ENCODE peak calls at places on chromosomes 4 and X, in nine cellular contexts. M, I, O, B, D, Q, L, N and K are unnamed samples.

GRCh38 chr4:168153596-168154440 is 61.5 kb downstream of the ANXA10 start:
- DNase-seq in N (peak), I (peak), B (peak), Q (peak), O (peak), L (peak), D (peak), M (peak), K (peak)

GRCh38 chr4:86926428-86927086 is 8.3 kb upstream of the AFF1 start:
- DNase-seq in Q (peak), O (peak), M (no peak), I (no peak), D (no peak), L (peak), B (no peak), N (no peak), K (no peak)

GRCh38 chrX:109472939-109473713 is 8.8 kb downstream of the GUCY2F start:
- DNase-seq in L (peak), O (peak), I (no peak), Q (peak), D (no peak), M (peak), N (no peak), B (peak), K (peak)

GRCh38 chrX:139720136-139720535 is 12.2 kb upstream of the MCF2 start:
- DNase-seq in M (peak), I (no peak), Q (peak), L (peak), D (no peak), O (peak), B (peak), N (no peak), K (no peak)

GRCh38 chr4:5708829-5709680 is 696 bp upstream of the EVC2 start:
- DNase-seq in D (no peak), I (no peak), L (no peak), O (no peak), N (no peak), M (peak), B (no peak), Q (no peak), K (no peak)

GRCh38 chr4:183205193-183205592 is 106.1 kb downstream of the WWC2 start:
- DNase-seq in Q (peak), O (no peak), D (no peak), N (no peak), M (no peak), B (no peak), I (no peak), L (no peak), K (no peak)

GRCh38 chr4:176780995-176781738 is 11.6 kb downstream of the VEGFC start:
- DNase-seq in N (no peak), D (no peak), L (peak), Q (no peak), B (no peak), O (no peak), M (peak), I (no peak), K (no peak)

GRCh38 chr4:122873752-122874151 is 47.1 kb downstream of the FGF2 start:
- DNase-seq in B (peak), N (no peak), O (peak), M (peak), D (no peak), L (peak), Q (peak), I (peak), K (no peak)

GRCh38 chr4:97761760-97762512 is 381.3 kb downstream of the STPG2 start:
- DNase-seq in O (no peak), N (no peak), M (no peak), D (no peak), Q (no peak), I (no peak), B (no peak), L (no peak), K (no peak)

GRCh38 chr4:119113033-119113655 is 22.5 kb upstream of the MYOZ2 start:
- DNase-seq in I (peak), B (peak), M (peak), Q (peak), L (peak), N (no peak), D (no peak), O (peak), K (no peak)

GRCh38 chrX:28802625-28803024 is 215.4 kb downstream of the IL1RAPL1 start:
- DNase-seq in Q (peak), O (no peak), I (no peak), L (no peak), D (no peak), M (no peak), B (no peak), N (no peak), K (no peak)

GRCh38 chrX:24253469-24253868 is 60.4 kb downstream of the SUPT20HL2 start:
- DNase-seq in N (no peak), Q (no peak), L (no peak), D (no peak), I (no peak), O (no peak), B (no peak), M (no peak), K (no peak)

GRCh38 chr4:53688186-53688790 is 97.0 kb upstream of the LNX1 start:
- DNase-seq in Q (peak), O (peak), D (peak), M (peak), N (no peak), B (peak), L (peak), I (peak), K (peak)

GRCh38 chrX:69253821-69254220 is 88.6 kb upstream of the PJA1 start:
- DNase-seq in L (no peak), M (no peak), I (no peak), O (no peak), D (no peak), B (no peak), N (no peak), Q (no peak), K (no peak)

GRCh38 chrX:113330416-113330815 is 489.8 kb upstream of the AMOT start:
- DNase-seq in L (no peak), O (no peak), N (no peak), M (peak), D (no peak), I (no peak), B (no peak), Q (no peak), K (no peak)

GRCh38 chrX:136200466-136200865 is 50.7 kb downstream of the MAP7D3 start:
- DNase-seq in I (no peak), D (no peak), B (peak), O (peak), M (peak), L (peak), Q (peak), N (no peak), K (no peak)

GRCh38 chrX:119067023-119067739 is 5.6 kb upstream of the CT47C1 start:
- DNase-seq in O (peak), M (peak), D (peak), B (peak), L (peak), N (peak), I (peak), Q (peak), K (peak)

GRCh38 chrX:112043997-112044396 is 38.6 kb downstream of the TRPC5 start:
- DNase-seq in N (no peak), L (peak), Q (peak), M (no peak), B (no peak), I (no peak), D (no peak), O (peak), K (no peak)

GRCh38 chr4:19117022-19117421 is 1095.5 kb upstream of the LCORL start:
- DNase-seq in L (no peak), B (no peak), I (no peak), O (no peak), D (no peak), Q (no peak), M (no peak), N (no peak), K (no peak)

GRCh38 chr4:38406243-38406642 is 257.8 kb upstream of the KLF3 start:
- DNase-seq in N (no peak), I (no peak), B (no peak), L (no peak), Q (no peak), O (no peak), M (no peak), D (no peak), K (no peak)

GRCh38 chr4:185204238-185204910 is 574 bp upstream of the CFAP97 start:
- DNase-seq in Q (peak), M (no peak), O (peak), D (no peak), N (no peak), B (no peak), I (no peak), L (peak), K (no peak)

GRCh38 chrX:24259544-24260240 is 54.2 kb downstream of the SUPT20HL2 start:
- DNase-seq in N (no peak), M (peak), Q (peak), D (no peak), I (peak), B (peak), O (peak), L (peak), K (peak)

GRCh38 chr4:43690121-43690520 is 758.5 kb downstream of the KCTD8 start:
- DNase-seq in L (no peak), O (peak), M (no peak), I (no peak), N (no peak), Q (no peak), B (no peak), D (no peak), K (no peak)

GRCh38 chr4:184953421-184953820 is 64.9 kb upstream of the HELT start:
- DNase-seq in M (no peak), L (no peak), B (no peak), Q (no peak), N (no peak), D (no peak), O (no peak), I (no peak), K (no peak)

GRCh38 chr4:71304289-71304850 is 34.5 kb upstream of the SLC4A4 start:
- DNase-seq in M (peak), D (no peak), O (no peak), N (no peak), B (peak), Q (no peak), I (no peak), L (no peak), K (no peak)

GRCh38 chr4:79209822-79210635 is 115.8 kb downstream of the NAA11 start:
- DNase-seq in O (no peak), Q (no peak), L (no peak), I (no peak), N (no peak), M (no peak), B (no peak), D (peak), K (no peak)

GRCh38 chrX:101658661-101659477 is 781 bp downstream of the ARMCX2 start:
- DNase-seq in N (peak), I (no peak), D (peak), Q (peak), B (no peak), M (peak), O (peak), L (peak), K (peak)

GRCh38 chrX:117843749-117844148 is 272.9 kb downstream of the KLHL13 start:
- DNase-seq in N (no peak), I (no peak), B (no peak), O (no peak), L (no peak), M (no peak), Q (no peak), D (no peak), K (no peak)

GRCh38 chr4:157907224-157907623 is 265.6 kb downstream of the GASK1B start:
- DNase-seq in L (no peak), D (no peak), M (no peak), N (no peak), I (no peak), Q (no peak), B (no peak), O (no peak), K (no peak)

GRCh38 chr4:52269761-52270160 is 218.7 kb downstream of the SPATA18 start:
- DNase-seq in I (no peak), B (no peak), N (no peak), M (no peak), Q (no peak), O (no peak), D (no peak), L (no peak), K (no peak)

GRCh38 chrX:29652484-29652883 is 562.9 kb upstream of the MAGEB2 start:
- DNase-seq in Q (peak), L (no peak), D (no peak), N (no peak), M (peak), I (peak), O (peak), B (peak), K (no peak)

GRCh38 chr4:726235-726787 is 20.7 kb downstream of the PCGF3 start:
- DNase-seq in Q (peak), D (no peak), I (peak), L (no peak), N (no peak), M (peak), O (peak), B (no peak), K (no peak)

GRCh38 chr4:154877110-154877760 is 96.2 kb downstream of the RBM46 start:
- DNase-seq in I (no peak), N (no peak), O (peak), B (no peak), Q (peak), M (peak), L (peak), D (no peak), K (no peak)

GRCh38 chr4:168978001-168978700 is 31.9 kb downstream of the CBR4 start:
- DNase-seq in M (peak), D (no peak), B (peak), L (no peak), I (no peak), Q (peak), N (no peak), O (peak), K (no peak)

GRCh38 chrX:69398881-69399280 is 105.2 kb upstream of the NALF2 start:
- DNase-seq in O (no peak), Q (no peak), M (no peak), N (no peak), I (no peak), B (no peak), L (no peak), D (no peak), K (no peak)

GRCh38 chr4:152269448-152270191 is 266.3 kb downstream of the FBXW7 start:
- DNase-seq in B (no peak), Q (no peak), I (no peak), N (no peak), L (no peak), M (no peak), D (no peak), O (no peak), K (no peak)

GRCh38 chr4:2931765-2932560 is 31.2 kb downstream of the NOP14 start:
- DNase-seq in L (no peak), D (peak), Q (no peak), B (no peak), I (no peak), M (no peak), O (no peak), N (peak), K (peak)

GRCh38 chr4:10619220-10619619 is 65.3 kb downstream of the CLNK start:
- DNase-seq in B (no peak), I (no peak), D (no peak), L (no peak), Q (peak), O (peak), M (no peak), N (peak), K (no peak)

GRCh38 chr4:37734989-37735388 is 48.8 kb upstream of the RELL1 start:
- DNase-seq in N (no peak), Q (no peak), I (no peak), M (no peak), B (no peak), L (no peak), D (no peak), O (no peak), K (no peak)

DNA sequence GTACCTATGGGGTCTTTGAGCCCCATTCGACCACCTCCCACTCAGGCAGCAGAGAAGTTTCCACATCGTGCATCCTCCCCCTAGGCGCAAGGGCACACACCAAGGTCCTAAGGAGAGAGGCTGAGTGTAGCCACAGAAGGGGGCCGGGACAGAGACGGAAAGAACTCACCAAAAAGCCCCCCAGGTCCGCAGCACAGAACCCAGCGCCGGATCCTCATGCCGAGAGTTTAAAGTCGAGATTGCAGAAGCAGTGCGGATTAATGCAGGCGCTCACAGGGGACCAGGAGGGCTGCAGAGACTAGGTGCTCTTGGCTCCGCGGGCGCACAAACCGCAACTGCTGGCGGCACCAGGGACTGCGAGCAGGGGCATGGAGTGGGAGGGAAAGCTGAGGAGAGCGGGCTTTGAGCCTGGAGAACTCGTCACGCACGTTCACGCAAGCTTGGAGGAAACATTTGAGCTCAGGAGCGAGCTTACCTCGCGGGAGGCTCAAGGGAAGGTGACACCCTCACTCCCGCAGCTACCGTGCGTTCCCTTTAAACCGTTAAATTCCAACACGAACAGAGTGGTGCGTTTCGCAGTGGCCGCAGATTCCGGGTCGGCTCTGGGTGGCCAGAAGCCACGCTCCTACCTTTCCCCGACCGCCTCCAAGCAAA is 8.5 kb downstream of the NKX3-2 start:
- DNase-seq in I (no peak), N (no peak), Q (no peak), M (no peak), L (no peak), O (no peak), D (no peak), B (no peak), K (peak)
- TF ChIP-seq CTCF in I (no peak), N (no peak), Q (no peak), M (no peak), L (no peak), O (no peak), D (no peak), B (no peak), K (no peak)

GRCh38 chrX:138026211-138026610 is 460.3 kb downstream of the ZIC3 start:
- DNase-seq in L (peak), M (no peak), O (no peak), N (no peak), Q (peak), B (no peak), D (no peak), I (no peak), K (peak)
- TF ChIP-seq CTCF in L (peak), M (peak), O (peak), N (no peak), Q (peak), B (peak), D (no peak), I (peak), K (peak)

GRCh38 chrX:153938226-153938786 is 3.5 kb upstream of the NAA10 start:
- DNase-seq in O (peak), Q (no peak), D (no peak), N (no peak), B (no peak), M (no peak), L (no peak), I (no peak), K (no peak)
- TF ChIP-seq CTCF in O (no peak), Q (peak), D (no peak), N (no peak), B (no peak), M (no peak), L (no peak), I (no peak), K (no peak)

GRCh38 chrX:57752866-57753265 is 72.8 kb upstream of the NLRP2B start:
- DNase-seq in O (no peak), I (no peak), Q (no peak), N (no peak), B (no peak), L (no peak), M (no peak), D (no peak), K (no peak)
- TF ChIP-seq CTCF in O (no peak), I (no peak), Q (no peak), N (no peak), B (no peak), L (no peak), M (no peak), D (no peak), K (no peak)

GRCh38 chr4:107213410-107213809 is 177.3 kb upstream of the DKK2 start:
- DNase-seq in I (no peak), M (peak), O (no peak), N (no peak), L (no peak), D (no peak), Q (no peak), B (peak), K (no peak)
- TF ChIP-seq CTCF in I (no peak), M (peak), O (no peak), N (no peak), L (no peak), D (no peak), Q (no peak), B (peak), K (no peak)

GRCh38 chrX:100609591-100609990 is 24.9 kb downstream of the TNMD start:
- DNase-seq in N (no peak), Q (peak), D (no peak), B (no peak), I (no peak), L (no peak), M (no peak), O (no peak), K (no peak)
- TF ChIP-seq CTCF in N (no peak), Q (peak), D (peak), B (peak), I (peak), L (peak), M (no peak), O (peak), K (no peak)

GRCh38 chr4:73593631-73594241 is 26.5 kb downstream of the RASSF6 start:
- DNase-seq in D (no peak), N (no peak), L (peak), I (no peak), M (peak), B (peak), O (peak), Q (peak), K (no peak)
- TF ChIP-seq CTCF in D (peak), N (no peak), L (peak), I (peak), M (peak), B (peak), O (peak), Q (peak), K (peak)

GRCh38 chr4:61202100-61202637 is 2.0 kb downstream of the ADGRL3 start:
- DNase-seq in D (no peak), I (no peak), B (no peak), L (no peak), M (no peak), Q (peak), O (no peak), N (no peak), K (peak)
- TF ChIP-seq CTCF in D (no peak), I (no peak), B (no peak), L (no peak), M (no peak), Q (peak), O (no peak), N (no peak), K (no peak)

DNA sequence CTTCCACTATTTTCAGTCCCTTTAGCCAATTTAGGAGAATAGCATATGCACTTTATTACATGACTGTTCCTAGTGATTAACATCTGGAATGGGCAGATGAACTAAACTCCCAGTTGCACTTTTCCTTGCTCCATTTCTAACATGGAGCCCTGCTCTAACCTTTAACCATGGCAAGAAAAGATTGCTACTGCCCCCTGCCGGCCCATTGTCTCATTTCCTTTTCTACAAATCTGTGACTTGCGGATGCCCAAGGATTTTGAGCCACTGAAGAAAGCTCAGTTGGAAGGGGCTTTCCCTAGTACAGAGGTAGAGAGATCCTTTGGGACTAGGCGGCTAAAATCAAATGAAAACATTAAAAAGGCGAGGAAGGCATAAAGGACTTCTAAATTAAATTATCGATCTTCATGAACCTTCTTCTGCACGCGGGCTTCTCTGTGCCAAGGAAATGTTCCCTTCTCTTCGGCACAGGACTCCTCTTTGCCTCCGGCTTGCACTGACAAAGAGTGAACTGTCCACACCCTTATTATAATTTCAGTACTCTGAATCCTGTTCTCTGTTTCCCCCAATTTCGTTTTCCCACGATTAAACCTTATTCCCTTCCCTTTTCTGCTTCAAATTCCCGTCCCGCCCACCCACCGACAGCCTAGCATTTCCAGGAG is 578 bp upstream of the GLRA2 start:
- DNase-seq in I (no peak), B (peak), L (peak), N (peak), D (peak), M (peak), O (peak), Q (peak), K (peak)
- TF ChIP-seq CTCF in I (peak), B (peak), L (peak), N (no peak), D (no peak), M (peak), O (peak), Q (peak), K (peak)